ENCODE peak calls at places on chromosomes 6 and 20, in eight cellular contexts. X is upper lobe of right lung, U is left ventricle myocardium inferior, E is mucosa of descending colon, Y is cardiac fibroblast, T is endothelial cell, F is neural crest cell, J is uterus. H is an unnamed sample.
A peak's percentile ranks its signal among the peaks of the same experiment; 100 is the strongest.

GRCh38 chr20:2814076-2814475 is 711 bp upstream of the C20orf141 start:
- DNase-seq in X (no peak), U (no peak), E (no peak), Y (no peak), T (no peak), F (no peak), J (no peak), H (no peak)

GRCh38 chr6:90401933-90402830 is 105.5 kb upstream of the BACH2 start:
- DNase-seq in X (no peak), U (no peak), E (no peak), Y (no peak), T (no peak), F (no peak), J (no peak), H (no peak)

GRCh38 chr20:24970743-24971142 is 21.7 kb downstream of the CST7 start:
- DNase-seq in X (peak; percentile 45), U (no peak), E (no peak), Y (no peak), T (no peak), F (no peak), J (no peak), H (no peak)

GRCh38 chr6:101935732-101936131 is 542.2 kb downstream of the GRIK2 start:
- DNase-seq in X (no peak), U (no peak), E (no peak), Y (peak; percentile 51), T (no peak), F (no peak), J (no peak), H (no peak)

GRCh38 chr20:6698056-6698455 is 69.4 kb upstream of the BMP2 start:
- DNase-seq in X (no peak), U (no peak), E (no peak), Y (no peak), T (no peak), F (no peak), J (no peak), H (no peak)

GRCh38 chr6:1004885-1005635 is 306.8 kb upstream of the FOXQ1 start:
- DNase-seq in X (no peak), U (no peak), E (no peak), Y (no peak), T (no peak), F (no peak), J (no peak), H (no peak)

GRCh38 chr20:57180954-57181353 is 85.5 kb downstream of the BMP7 start:
- DNase-seq in X (no peak), U (no peak), E (no peak), Y (no peak), T (no peak), F (peak; percentile 16), J (no peak), H (no peak)

GRCh38 chr6:25788305-25788922 is 33.9 kb downstream of the SLC17A4 start:
- DNase-seq in X (no peak), U (no peak), E (peak; percentile 74), Y (peak; percentile 70), T (peak; percentile 72), F (no peak), J (no peak), H (peak; percentile 43)

GRCh38 chr6:96626749-96627353 is 63.9 kb downstream of the FHL5 start:
- DNase-seq in X (no peak), U (no peak), E (no peak), Y (peak; percentile 66), T (no peak), F (no peak), J (no peak), H (no peak)

GRCh38 chr6:125759184-125759902 is 9.9 kb downstream of the HEY2 start:
- DNase-seq in X (no peak), U (peak; percentile 57), E (peak; percentile 16), Y (no peak), T (peak; percentile 72), F (peak; percentile 31), J (no peak), H (peak; percentile 77)

GRCh38 chr6:157908369-157909281 is 73.0 kb upstream of the SYNJ2 start:
- DNase-seq in X (no peak), U (no peak), E (no peak), Y (no peak), T (no peak), F (no peak), J (no peak), H (no peak)

GRCh38 chr20:8652396-8652795 is 416.5 kb upstream of the PLCB4 start:
- DNase-seq in X (no peak), U (no peak), E (no peak), Y (no peak), T (no peak), F (no peak), J (no peak), H (no peak)

GRCh38 chr20:63475209-63475608 is 2.8 kb upstream of the KCNQ2 start:
- DNase-seq in X (no peak), U (no peak), E (no peak), Y (peak; percentile 33), T (peak; percentile 56), F (no peak), J (no peak), H (no peak)

GRCh38 chr6:111601875-111602274 is 3.8 kb downstream of the TRAF3IP2 start:
- DNase-seq in X (no peak), U (no peak), E (peak; percentile 48), Y (peak; percentile 95), T (no peak), F (no peak), J (peak; percentile 68), H (no peak)

GRCh38 chr6:64012351-64013060 is 376.9 kb downstream of the PHF3 start:
- DNase-seq in X (no peak), U (no peak), E (peak; percentile 68), Y (peak; percentile 71), T (peak; percentile 34), F (peak; percentile 28), J (no peak), H (no peak)

GRCh38 chr20:24289737-24290481 is 179.5 kb upstream of the SYNDIG1 start:
- DNase-seq in X (no peak), U (no peak), E (peak; percentile 7), Y (no peak), T (no peak), F (no peak), J (no peak), H (no peak)

GRCh38 chr20:40600441-40601235 is 88.4 kb downstream of the MAFB start:
- DNase-seq in X (no peak), U (no peak), E (peak; percentile 60), Y (no peak), T (no peak), F (no peak), J (no peak), H (no peak)

GRCh38 chr20:39660251-39660650 is 698.1 kb downstream of the DHX35 start:
- DNase-seq in X (no peak), U (no peak), E (no peak), Y (peak; percentile 10), T (no peak), F (no peak), J (no peak), H (no peak)

GRCh38 chr6:82072771-82073170 is 174.8 kb downstream of the IBTK start:
- DNase-seq in X (no peak), U (no peak), E (no peak), Y (no peak), T (no peak), F (no peak), J (no peak), H (no peak)

GRCh38 chr6:26017567-26017966 is 55.0 kb downstream of the TRIM38 start:
- DNase-seq in X (peak; percentile 81), U (peak; percentile 67), E (peak; percentile 44), Y (peak; percentile 87), T (peak; percentile 63), F (no peak), J (peak; percentile 83), H (no peak)

GRCh38 chr20:36479938-36480337 is 61.4 kb upstream of the MYL9 start:
- DNase-seq in X (no peak), U (no peak), E (no peak), Y (no peak), T (no peak), F (no peak), J (no peak), H (no peak)

GRCh38 chr6:155315516-155315871 is 1.2 kb upstream of the TFB1M start:
- DNase-seq in X (no peak), U (no peak), E (no peak), Y (peak; percentile 32), T (no peak), F (no peak), J (no peak), H (no peak)

GRCh38 chr6:155319902-155320301 is 5.6 kb upstream of the TFB1M start:
- DNase-seq in X (no peak), U (no peak), E (no peak), Y (no peak), T (no peak), F (no peak), J (no peak), H (no peak)

GRCh38 chr6:155314773-155315515 is 660 bp upstream of the TFB1M start:
- DNase-seq in X (peak; percentile 71), U (peak; percentile 56), E (peak; percentile 60), Y (peak; percentile 94), T (no peak), F (no peak), J (peak; percentile 36), H (no peak)

GRCh38 chr6:155316419-155316818 is 2.1 kb upstream of the TFB1M start:
- DNase-seq in X (no peak), U (no peak), E (no peak), Y (no peak), T (no peak), F (no peak), J (no peak), H (no peak)

GRCh38 chr6:155317186-155317585 is 2.9 kb upstream of the TFB1M start:
- DNase-seq in X (no peak), U (no peak), E (no peak), Y (peak; percentile 15), T (no peak), F (no peak), J (no peak), H (no peak)
- TF ChIP-seq CTCF in X (peak; percentile 22), U (peak; percentile 31), E (peak; percentile 7), Y (peak; percentile 24), T (peak; percentile 28), F (peak; percentile 42), J (no peak), H (peak; percentile 40)

GRCh38 chr6:73739097-73739496 is 43.1 kb downstream of the CD109 start:
- DNase-seq in X (no peak), U (no peak), E (peak; percentile 23), Y (peak; percentile 84), T (peak; percentile 6), F (no peak), J (no peak), H (no peak)
- TF ChIP-seq CTCF in X (peak; percentile 85), U (peak; percentile 83), E (peak; percentile 40), Y (peak; percentile 54), T (peak; percentile 87), F (peak; percentile 94), J (peak; percentile 83), H (peak; percentile 88)

GRCh38 chr6:109441069-109441816 is 719 bp downstream of the SMPD2 start:
- DNase-seq in X (peak; percentile 79), U (peak; percentile 43), E (peak; percentile 66), Y (peak; percentile 58), T (peak; percentile 58), F (peak; percentile 26), J (peak; percentile 54), H (peak; percentile 64)
- TF ChIP-seq CTCF in X (no peak), U (no peak), E (no peak), Y (peak; percentile 7), T (peak; percentile 12), F (peak; percentile 33), J (no peak), H (no peak)

DNA sequence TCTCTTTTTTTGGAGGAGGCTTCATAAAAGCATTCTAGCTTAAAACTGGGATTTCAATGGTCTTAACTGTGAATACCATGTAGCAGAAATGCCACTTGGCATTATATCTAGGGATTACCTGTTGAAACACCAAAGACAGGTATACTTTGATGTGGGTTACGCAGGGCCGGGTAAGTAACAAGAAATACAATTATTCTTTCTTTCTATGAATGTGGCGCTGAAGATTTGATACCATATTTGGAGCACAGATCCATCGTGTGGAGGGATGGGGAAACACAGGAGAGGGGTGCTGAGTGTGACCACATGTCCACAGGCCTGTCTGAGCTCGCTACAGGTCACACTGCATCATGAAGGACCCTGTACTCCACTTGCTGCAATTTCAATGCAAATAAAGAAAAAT is 257.8 kb downstream of the GMPR start:
- DNase-seq in X (no peak), U (no peak), E (no peak), Y (no peak), T (no peak), F (no peak), J (no peak), H (no peak)
- TF ChIP-seq CTCF in X (no peak), U (no peak), E (no peak), Y (no peak), T (no peak), F (no peak), J (no peak), H (no peak)